ENCODE peak calls at places on chromosomes 11 and 22, in five cellular contexts. N, L, B, Q and U are unnamed samples.

GRCh38 chr22:44200855-44201550 is 20.3 kb downstream of the PARVG start:
- DNase-seq in B (no peak), L (no peak), N (no peak), Q (no peak), U (no peak)

GRCh38 chr11:126884192-126884973 is 116.2 kb downstream of the KIRREL3 start:
- DNase-seq in Q (no peak), B (no peak), L (no peak), N (no peak), U (no peak)

GRCh38 chr22:33194529-33194928 is 136.3 kb upstream of the SYN3 start:
- DNase-seq in Q (no peak), L (no peak), B (no peak), N (no peak), U (no peak)

GRCh38 chr11:1830500-1831223 is 4.1 kb upstream of the SYT8 start:
- DNase-seq in B (peak), Q (no peak), L (no peak), N (no peak), U (peak)

GRCh38 chr22:37747090-37747714 is 50.4 kb downstream of the TRIOBP start:
- DNase-seq in B (no peak), Q (no peak), L (no peak), N (no peak), U (no peak)

GRCh38 chr22:43094085-43094484 is 4.9 kb upstream of the TTLL1 start:
- DNase-seq in Q (no peak), L (no peak), B (peak), N (no peak), U (peak)

GRCh38 chr11:119752946-119753345 is 23.9 kb upstream of the NECTIN1 start:
- DNase-seq in B (no peak), L (no peak), Q (no peak), N (no peak), U (no peak)

GRCh38 chr11:126584028-126584427 is 228.5 kb downstream of the ST3GAL4 start:
- DNase-seq in L (no peak), Q (no peak), N (no peak), B (no peak), U (no peak)

GRCh38 chr11:15843309-15843857 is 513.0 kb downstream of the SOX6 start:
- DNase-seq in L (no peak), N (no peak), B (peak), Q (no peak), U (no peak)